ENCODE peak calls at places on chromosome 12, in nine cellular contexts. V is H7; L is germinal center; P is NCI-H1092 treated with DMSO at 0.1 percent for 48 hours; J is activated CD8-positive, alpha-beta memory T cell treated with anti-CD3 and anti-CD28 coated beads for 4 hours; A is Right ventricle myocardium superior; M is left colon; Q is stromal cell of bone marrow; B is NCI-H748 treated with DMSO at 0.1 percent for 48 hours. W is an unnamed sample.

GRCh38 chr12:106303202-106303820 is 778 bp downstream of the TCP11L2 start:
- DNase-seq in V (peak; percentile 88), L (peak; percentile 75), P (peak; percentile 28), J (peak; percentile 29), A (peak; percentile 96), M (peak; percentile 91), Q (peak; percentile 67), B (peak; percentile 72), W (peak; percentile 28)

GRCh38 chr12:49389092-49389703 is 21.9 kb downstream of the SPATS2 start:
- DNase-seq in V (peak; percentile 78), L (peak; percentile 35), P (no peak), J (peak; percentile 47), A (peak; percentile 71), M (peak; percentile 46), Q (no peak), B (no peak), W (no peak)

GRCh38 chr12:67241482-67241881 is 27.7 kb upstream of the CAND1 start:
- DNase-seq in V (no peak), L (no peak), P (no peak), J (no peak), A (no peak), M (no peak), Q (peak; percentile 14), B (no peak), W (no peak)

GRCh38 chr12:8077207-8077606 is 4.9 kb upstream of the NECAP1 start:
- DNase-seq in V (no peak), L (no peak), P (no peak), J (no peak), A (no peak), M (no peak), Q (peak; percentile 13), B (no peak), W (no peak)

GRCh38 chr12:89210277-89210676 is 142.0 kb downstream of the DUSP6 start:
- DNase-seq in V (no peak), L (no peak), P (peak; percentile 7), J (no peak), A (no peak), M (no peak), Q (no peak), B (no peak), W (no peak)

GRCh38 chr12:16844875-16845274 is 238.9 kb upstream of the LMO3 start:
- DNase-seq in V (peak; percentile 5), L (no peak), P (no peak), J (no peak), A (no peak), M (no peak), Q (no peak), B (no peak), W (no peak)

GRCh38 chr12:44248436-44248835 is 412.6 kb downstream of the TMEM117 start:
- DNase-seq in V (no peak), L (no peak), P (no peak), J (no peak), A (no peak), M (no peak), Q (no peak), B (no peak), W (no peak)

GRCh38 chr12:7758346-7758745 is 6.7 kb upstream of the NANOGNB start:
- DNase-seq in V (peak; percentile 54), L (no peak), P (no peak), J (no peak), A (no peak), M (no peak), Q (no peak), B (no peak), W (no peak)

GRCh38 chr12:109735825-109736551 is 22.4 kb downstream of the FAM222A start:
- DNase-seq in V (no peak), L (no peak), P (no peak), J (no peak), A (peak; percentile 71), M (peak; percentile 2), Q (no peak), B (no peak), W (no peak)

GRCh38 chr12:53268637-53269562 is 801 bp downstream of the ESPL1 start:
- DNase-seq in V (peak; percentile 73), L (no peak), P (no peak), J (no peak), A (no peak), M (no peak), Q (no peak), B (no peak), W (no peak)